ENCODE peak calls at places on chromosomes 2 and 18, in eight cellular contexts. One of them, this sample, is unnamed.

GRCh38 chr2:230650585-230651137 is 62.0 kb upstream of the CAB39 start:
- DNase-seq in memory B cell: no peak
- DNase-seq in amniotic stem cell: no peak
- DNase-seq in NCI-H1092 treated with DMSO at 0.1 percent for 48 hours: no peak
- DNase-seq in ELF-1: no peak
- DNase-seq in stromal cell of bone marrow: no peak
- DNase-seq in T47D: no peak
- DNase-seq in right cardiac atrium: no peak
- DNase-seq in this sample: no peak

GRCh38 chr18:63422862-63423304 is 607 bp upstream of the VPS4B start:
- DNase-seq in memory B cell: no peak
- DNase-seq in amniotic stem cell: peak; percentile 53
- DNase-seq in NCI-H1092 treated with DMSO at 0.1 percent for 48 hours: no peak
- DNase-seq in ELF-1: no peak
- DNase-seq in stromal cell of bone marrow: no peak
- DNase-seq in T47D: no peak
- DNase-seq in right cardiac atrium: no peak
- DNase-seq in this sample: no peak

GRCh38 chr18:45353530-45353929 is 261.7 kb upstream of the SLC14A2 start:
- DNase-seq in memory B cell: no peak
- DNase-seq in amniotic stem cell: no peak
- DNase-seq in NCI-H1092 treated with DMSO at 0.1 percent for 48 hours: no peak
- DNase-seq in ELF-1: no peak
- DNase-seq in stromal cell of bone marrow: no peak
- DNase-seq in T47D: no peak
- DNase-seq in right cardiac atrium: no peak
- DNase-seq in this sample: no peak

GRCh38 chr2:150526827-150527226 is 39.4 kb upstream of the RND3 start:
- DNase-seq in memory B cell: no peak
- DNase-seq in amniotic stem cell: peak; percentile 94
- DNase-seq in NCI-H1092 treated with DMSO at 0.1 percent for 48 hours: no peak
- DNase-seq in ELF-1: peak; percentile 11
- DNase-seq in stromal cell of bone marrow: peak; percentile 96
- DNase-seq in T47D: peak; percentile 67
- DNase-seq in right cardiac atrium: no peak
- DNase-seq in this sample: no peak

GRCh38 chr2:127657232-127657595 is 11.3 kb downstream of the GPR17 start:
- DNase-seq in memory B cell: no peak
- DNase-seq in amniotic stem cell: no peak
- DNase-seq in NCI-H1092 treated with DMSO at 0.1 percent for 48 hours: no peak
- DNase-seq in ELF-1: no peak
- DNase-seq in stromal cell of bone marrow: no peak
- DNase-seq in T47D: no peak
- DNase-seq in right cardiac atrium: peak; percentile 11
- DNase-seq in this sample: no peak

GRCh38 chr2:194079989-194080388 is 1577.0 kb upstream of the SLC39A10 start:
- DNase-seq in memory B cell: no peak
- DNase-seq in amniotic stem cell: no peak
- DNase-seq in NCI-H1092 treated with DMSO at 0.1 percent for 48 hours: no peak
- DNase-seq in ELF-1: no peak
- DNase-seq in stromal cell of bone marrow: no peak
- DNase-seq in T47D: no peak
- DNase-seq in right cardiac atrium: no peak
- DNase-seq in this sample: no peak

GRCh38 chr2:159138642-159139182 is 147.8 kb downstream of the WDSUB1 start:
- DNase-seq in memory B cell: no peak
- DNase-seq in amniotic stem cell: no peak
- DNase-seq in NCI-H1092 treated with DMSO at 0.1 percent for 48 hours: no peak
- DNase-seq in ELF-1: no peak
- DNase-seq in stromal cell of bone marrow: no peak
- DNase-seq in T47D: no peak
- DNase-seq in right cardiac atrium: no peak
- DNase-seq in this sample: no peak

GRCh38 chr2:234823196-234823876 is 128.5 kb upstream of the SH3BP4 start:
- DNase-seq in memory B cell: no peak
- DNase-seq in amniotic stem cell: no peak
- DNase-seq in NCI-H1092 treated with DMSO at 0.1 percent for 48 hours: no peak
- DNase-seq in ELF-1: no peak
- DNase-seq in stromal cell of bone marrow: no peak
- DNase-seq in T47D: no peak
- DNase-seq in right cardiac atrium: peak; percentile 47
- DNase-seq in this sample: no peak

GRCh38 chr2:54074636-54075341 is 40.6 kb upstream of the ACYP2 start:
- DNase-seq in memory B cell: no peak
- DNase-seq in amniotic stem cell: no peak
- DNase-seq in NCI-H1092 treated with DMSO at 0.1 percent for 48 hours: no peak
- DNase-seq in ELF-1: no peak
- DNase-seq in stromal cell of bone marrow: no peak
- DNase-seq in T47D: no peak
- DNase-seq in right cardiac atrium: no peak
- DNase-seq in this sample: no peak

GRCh38 chr18:58552057-58552461 is 76.8 kb downstream of the ALPK2 start:
- DNase-seq in memory B cell: peak; percentile 65
- DNase-seq in amniotic stem cell: no peak
- DNase-seq in NCI-H1092 treated with DMSO at 0.1 percent for 48 hours: no peak
- DNase-seq in ELF-1: no peak
- DNase-seq in stromal cell of bone marrow: no peak
- DNase-seq in T47D: peak; percentile 44
- DNase-seq in right cardiac atrium: no peak
- DNase-seq in this sample: no peak

GRCh38 chr2:156405586-156405985 is 30.6 kb upstream of the GPD2 start:
- DNase-seq in memory B cell: no peak
- DNase-seq in amniotic stem cell: no peak
- DNase-seq in NCI-H1092 treated with DMSO at 0.1 percent for 48 hours: no peak
- DNase-seq in ELF-1: peak; percentile 9
- DNase-seq in stromal cell of bone marrow: no peak
- DNase-seq in T47D: no peak
- DNase-seq in right cardiac atrium: peak; percentile 32
- DNase-seq in this sample: no peak

GRCh38 chr2:120708944-120709607 is 26.6 kb upstream of the GLI2 start:
- DNase-seq in memory B cell: no peak
- DNase-seq in amniotic stem cell: no peak
- DNase-seq in NCI-H1092 treated with DMSO at 0.1 percent for 48 hours: no peak
- DNase-seq in ELF-1: no peak
- DNase-seq in stromal cell of bone marrow: no peak
- DNase-seq in T47D: no peak
- DNase-seq in right cardiac atrium: no peak
- DNase-seq in this sample: no peak

GRCh38 chr2:1715184-1716012 is 28.9 kb downstream of the PXDN start:
- DNase-seq in memory B cell: no peak
- DNase-seq in amniotic stem cell: no peak
- DNase-seq in NCI-H1092 treated with DMSO at 0.1 percent for 48 hours: no peak
- DNase-seq in ELF-1: no peak
- DNase-seq in stromal cell of bone marrow: no peak
- DNase-seq in T47D: no peak
- DNase-seq in right cardiac atrium: no peak
- DNase-seq in this sample: no peak

GRCh38 chr18:9918016-9918680 is 4.3 kb downstream of the VAPA start:
- DNase-seq in memory B cell: no peak
- DNase-seq in amniotic stem cell: no peak
- DNase-seq in NCI-H1092 treated with DMSO at 0.1 percent for 48 hours: no peak
- DNase-seq in ELF-1: no peak
- DNase-seq in stromal cell of bone marrow: no peak
- DNase-seq in T47D: no peak
- DNase-seq in right cardiac atrium: no peak
- DNase-seq in this sample: no peak

GRCh38 chr2:68463287-68463877 is 3.7 kb downstream of the FBXO48 start:
- DNase-seq in memory B cell: peak; percentile 46
- DNase-seq in amniotic stem cell: no peak
- DNase-seq in NCI-H1092 treated with DMSO at 0.1 percent for 48 hours: peak; percentile 4
- DNase-seq in ELF-1: no peak
- DNase-seq in stromal cell of bone marrow: no peak
- DNase-seq in T47D: peak; percentile 69
- DNase-seq in right cardiac atrium: no peak
- DNase-seq in this sample: peak; percentile 21

GRCh38 chr18:57455576-57456129 is 20.5 kb downstream of the ONECUT2 start:
- DNase-seq in memory B cell: no peak
- DNase-seq in amniotic stem cell: no peak
- DNase-seq in NCI-H1092 treated with DMSO at 0.1 percent for 48 hours: no peak
- DNase-seq in ELF-1: no peak
- DNase-seq in stromal cell of bone marrow: no peak
- DNase-seq in T47D: no peak
- DNase-seq in right cardiac atrium: no peak
- DNase-seq in this sample: no peak